ENCODE peak calls at places on chromosomes 16 and 17, in five cellular contexts. One of them, this sample, is unnamed.

GRCh38 chr17:57911021-57911420 is 44.2 kb downstream of the CUEDC1 start:
- DNase-seq in IMR-90: no peak
- DNase-seq in neuronal stem cell: no peak
- DNase-seq in trophoblast cell: no peak
- DNase-seq in H9: no peak
- DNase-seq in this sample: no peak

GRCh38 chr16:31063843-31064611 is 10.0 kb downstream of the ZNF668 start:
- DNase-seq in IMR-90: no peak
- DNase-seq in neuronal stem cell: no peak
- DNase-seq in H9: no peak
- DNase-seq in trophoblast cell: no peak
- DNase-seq in this sample: no peak

GRCh38 chr17:72538921-72539352 is 418.1 kb downstream of the SOX9 start:
- DNase-seq in neuronal stem cell: no peak
- DNase-seq in H9: peak
- DNase-seq in trophoblast cell: no peak
- DNase-seq in IMR-90: no peak
- DNase-seq in this sample: no peak

GRCh38 chr17:10352866-10353265 is 19.9 kb downstream of the MYH13 start:
- DNase-seq in IMR-90: no peak
- DNase-seq in trophoblast cell: no peak
- DNase-seq in neuronal stem cell: no peak
- DNase-seq in H9: no peak
- DNase-seq in this sample: no peak

GRCh38 chr17:34110315-34110714 is 144.8 kb upstream of the CCL2 start:
- DNase-seq in IMR-90: no peak
- DNase-seq in H9: peak
- DNase-seq in trophoblast cell: no peak
- DNase-seq in neuronal stem cell: peak
- DNase-seq in this sample: no peak

GRCh38 chr17:57619061-57619937 is 125.8 kb downstream of the CCDC182 start:
- DNase-seq in IMR-90: peak
- DNase-seq in H9: no peak
- DNase-seq in trophoblast cell: no peak
- DNase-seq in neuronal stem cell: no peak
- DNase-seq in this sample: peak

GRCh38 chr17:40122466-40122943 is 734 bp downstream of the MSL1 start:
- DNase-seq in IMR-90: peak
- DNase-seq in H9: peak
- DNase-seq in neuronal stem cell: no peak
- DNase-seq in trophoblast cell: peak
- DNase-seq in this sample: peak

GRCh38 chr17:79400989-79401703 is 209.7 kb downstream of the RBFOX3 start:
- DNase-seq in H9: peak
- DNase-seq in trophoblast cell: peak
- DNase-seq in IMR-90: peak
- DNase-seq in neuronal stem cell: peak
- DNase-seq in this sample: peak

GRCh38 chr17:64053101-64053500 is 32.7 kb upstream of the ICAM2 start:
- DNase-seq in trophoblast cell: no peak
- DNase-seq in H9: no peak
- DNase-seq in neuronal stem cell: no peak
- DNase-seq in IMR-90: no peak
- DNase-seq in this sample: no peak

GRCh38 chr16:68332411-68333121 is 21.7 kb downstream of the PRMT7 start:
- DNase-seq in trophoblast cell: peak
- DNase-seq in IMR-90: peak
- DNase-seq in H9: no peak
- DNase-seq in neuronal stem cell: no peak
- DNase-seq in this sample: peak

GRCh38 chr17:14067347-14067746 is 2.0 kb upstream of the COX10 start:
- DNase-seq in H9: no peak
- DNase-seq in trophoblast cell: no peak
- DNase-seq in IMR-90: no peak
- DNase-seq in neuronal stem cell: no peak
- DNase-seq in this sample: no peak

GRCh38 chr16:81204794-81205680 is 33.5 kb upstream of the BCO1 start:
- DNase-seq in trophoblast cell: peak
- DNase-seq in IMR-90: peak
- DNase-seq in neuronal stem cell: peak
- DNase-seq in H9: no peak
- DNase-seq in this sample: peak

GRCh38 chr17:40751065-40751464 is 4.1 kb downstream of the KRT25 start:
- DNase-seq in IMR-90: no peak
- DNase-seq in trophoblast cell: no peak
- DNase-seq in neuronal stem cell: no peak
- DNase-seq in H9: no peak
- DNase-seq in this sample: no peak

GRCh38 chr17:29618272-29619065 is 4.2 kb downstream of the CORO6 start:
- DNase-seq in neuronal stem cell: no peak
- DNase-seq in trophoblast cell: no peak
- DNase-seq in H9: no peak
- DNase-seq in IMR-90: no peak
- DNase-seq in this sample: no peak

DNA sequence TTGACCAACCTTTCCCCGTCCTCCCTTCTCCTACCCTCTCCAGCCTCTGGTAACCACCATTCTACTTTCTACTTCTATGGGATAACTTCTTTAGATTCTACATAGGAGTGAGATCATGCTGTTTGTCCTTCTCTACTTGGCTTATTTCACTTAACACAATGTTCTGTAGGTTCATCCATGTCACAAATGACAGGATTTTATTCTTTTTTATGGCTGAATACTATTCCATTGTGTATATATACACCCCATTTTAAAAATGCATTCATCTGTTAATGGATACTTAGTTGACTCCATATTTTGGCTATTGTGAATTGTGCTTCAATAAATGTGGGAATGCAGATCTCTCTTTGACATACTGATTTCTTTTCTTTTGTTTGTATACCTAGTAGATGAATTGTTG is 115.0 kb downstream of the RAB11FIP4 start:
- DNase-seq in H9: no peak
- DNase-seq in IMR-90: no peak
- DNase-seq in neuronal stem cell: no peak
- DNase-seq in trophoblast cell: no peak
- DNase-seq in this sample: no peak
- H3K14ac ChIP-seq in H9: no peak
- H3K14ac ChIP-seq in IMR-90: no peak
- H3K14ac ChIP-seq in neuronal stem cell: no peak
- H3K14ac ChIP-seq in trophoblast cell: no peak
- H3K14ac ChIP-seq in this sample: no peak

DNA sequence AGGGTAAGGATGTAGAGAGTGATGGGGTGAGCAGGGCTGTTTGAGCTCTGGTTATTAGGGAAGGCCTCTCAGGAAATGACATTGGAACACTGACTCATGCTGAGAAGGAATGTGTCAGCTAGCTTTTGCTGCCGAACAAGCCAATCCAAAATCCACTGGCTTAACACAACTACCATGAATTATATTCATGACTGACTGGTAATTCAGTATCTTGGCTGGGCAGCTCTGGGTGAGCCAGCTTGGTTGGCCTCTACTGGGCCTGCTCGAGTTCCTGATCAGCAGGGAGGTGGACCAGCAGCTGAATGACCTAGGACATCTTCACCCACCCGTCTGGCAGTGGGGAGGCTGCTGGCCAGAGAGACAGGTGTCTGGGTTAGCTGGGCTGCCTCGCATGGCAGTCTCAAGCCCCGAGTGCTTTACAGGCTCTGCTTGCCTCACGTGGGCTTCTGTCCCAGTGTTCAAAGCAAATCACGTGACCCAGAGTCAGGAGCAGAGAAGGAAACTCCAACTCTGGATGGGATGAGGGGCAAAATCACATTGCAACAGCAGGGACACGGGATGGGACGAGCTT is 209.4 kb downstream of the KATNIP start:
- DNase-seq in neuronal stem cell: no peak
- DNase-seq in trophoblast cell: peak
- DNase-seq in IMR-90: peak
- DNase-seq in H9: no peak
- DNase-seq in this sample: peak
- H3K14ac ChIP-seq in neuronal stem cell: peak
- H3K14ac ChIP-seq in trophoblast cell: no peak
- H3K14ac ChIP-seq in IMR-90: peak
- H3K14ac ChIP-seq in H9: no peak
- H3K14ac ChIP-seq in this sample: no peak

GRCh38 chr17:42422958-42423712 is at the start of gene CAVIN1:
- DNase-seq in trophoblast cell: peak
- DNase-seq in IMR-90: peak
- DNase-seq in neuronal stem cell: peak
- DNase-seq in H9: peak
- DNase-seq in this sample: peak
- H3K14ac ChIP-seq in trophoblast cell: peak
- H3K14ac ChIP-seq in IMR-90: peak
- H3K14ac ChIP-seq in neuronal stem cell: peak
- H3K14ac ChIP-seq in H9: peak
- H3K14ac ChIP-seq in this sample: peak

DNA sequence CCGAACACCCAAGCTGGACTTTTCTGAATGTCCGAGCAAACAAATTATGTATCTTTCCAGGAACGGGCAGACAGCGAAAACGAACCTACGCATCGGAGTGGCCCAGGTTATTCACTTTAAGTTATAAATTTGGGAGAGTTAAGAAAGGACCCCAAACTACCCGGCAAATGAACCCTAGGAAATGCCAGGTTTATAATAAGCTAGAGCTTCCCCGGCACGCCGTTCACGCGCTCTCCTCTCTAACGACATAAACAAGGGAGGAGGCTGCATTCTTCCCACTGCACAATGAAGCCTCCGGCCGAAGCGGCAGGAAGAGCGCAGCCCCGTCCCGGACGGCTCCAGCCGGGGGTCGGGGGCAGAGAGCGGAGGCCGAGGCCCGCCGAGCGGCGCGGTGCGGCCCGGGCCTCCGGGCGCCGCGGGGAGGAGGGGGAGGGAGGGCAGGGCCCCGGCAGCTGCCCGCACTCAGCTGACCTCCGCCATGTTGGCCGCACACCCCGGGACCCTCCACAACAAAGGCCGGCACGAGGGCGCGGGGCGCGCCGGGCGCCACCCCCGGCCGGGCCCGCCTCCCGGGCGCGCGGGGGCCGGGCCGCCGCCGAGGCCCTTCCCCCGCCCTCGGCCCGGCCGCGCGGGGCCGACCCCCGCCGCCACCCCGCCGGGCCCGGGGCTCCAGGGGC is 770 bp downstream of the SIAH1 start:
- DNase-seq in neuronal stem cell: peak
- DNase-seq in trophoblast cell: peak
- DNase-seq in H9: peak
- DNase-seq in IMR-90: peak
- DNase-seq in this sample: peak
- H3K14ac ChIP-seq in neuronal stem cell: no peak
- H3K14ac ChIP-seq in trophoblast cell: peak
- H3K14ac ChIP-seq in H9: peak
- H3K14ac ChIP-seq in IMR-90: peak
- H3K14ac ChIP-seq in this sample: no peak

This sample was measured in mesenchymal stem cell.